ENCODE peak calls at places on chromosomes 2 and 18, in four cellular contexts. J, P, L and K are unnamed samples.

GRCh38 chr2:170369894-170370293 is 191.9 kb downstream of the MYO3B start:
- DNase-seq in J (no peak), P (no peak), L (peak), K (peak)

GRCh38 chr2:178523596-178524134 is 43.4 kb downstream of the PLEKHA3 start:
- DNase-seq in J (no peak), P (no peak), L (no peak), K (no peak)

GRCh38 chr2:191950132-191950885 is 103.4 kb upstream of the CAVIN2 start:
- DNase-seq in J (no peak), P (no peak), L (no peak), K (no peak)

GRCh38 chr18:47184419-47185050 is 8.4 kb upstream of the IER3IP1 start:
- DNase-seq in J (no peak), P (no peak), L (no peak), K (no peak)

GRCh38 chr2:131039101-131039440 is 54.2 kb downstream of the FAM168B start:
- DNase-seq in J (no peak), P (no peak), L (no peak), K (no peak)

GRCh38 chr2:134705861-134706586 is 12.8 kb downstream of the TMEM163 start:
- DNase-seq in J (no peak), P (peak), L (no peak), K (peak)

GRCh38 chr2:70173520-70173919 is 17.3 kb downstream of the C2orf42 start:
- DNase-seq in J (no peak), P (no peak), L (no peak), K (no peak)

GRCh38 chr2:11175293-11175795 is 20.1 kb downstream of the SLC66A3 start:
- DNase-seq in J (no peak), P (no peak), L (no peak), K (no peak)

GRCh38 chr18:10101293-10101701 is 187.5 kb downstream of the VAPA start:
- DNase-seq in J (no peak), P (no peak), L (no peak), K (peak)

GRCh38 chr2:119367472-119368099 is 809 bp downstream of the DBI start:
- DNase-seq in J (peak), P (peak), L (no peak), K (peak)

GRCh38 chr2:216829533-216829932 is 30.3 kb downstream of the TNP1 start:
- DNase-seq in J (no peak), P (peak), L (peak), K (peak)

GRCh38 chr2:230443540-230443939 is 27.5 kb downstream of the SP100 start:
- DNase-seq in J (no peak), P (no peak), L (peak), K (no peak)

GRCh38 chr2:225100856-225101294 is 58.6 kb upstream of the DOCK10 start:
- DNase-seq in J (no peak), P (no peak), L (peak), K (no peak)

GRCh38 chr2:84702941-84703340 is 177.9 kb downstream of the TRABD2A start:
- DNase-seq in J (no peak), P (no peak), L (no peak), K (no peak)

GRCh38 chr2:148253716-148254115 is 232.8 kb downstream of the MBD5 start:
- DNase-seq in J (no peak), P (no peak), L (no peak), K (no peak)

GRCh38 chr2:69946351-69947077 is 14.9 kb downstream of the ASPRV1 start:
- DNase-seq in J (peak), P (no peak), L (no peak), K (no peak)

GRCh38 chr2:8477511-8478132 is 204.2 kb upstream of the ID2 start:
- DNase-seq in J (no peak), P (no peak), L (no peak), K (no peak)

GRCh38 chr2:176421291-176422050 is 152.2 kb downstream of the MTX2 start:
- DNase-seq in J (no peak), P (peak), L (no peak), K (no peak)

GRCh38 chr2:74037379-74037860 is 52.7 kb downstream of the TET3 start:
- DNase-seq in J (no peak), P (no peak), L (peak), K (no peak)

GRCh38 chr2:221070106-221070505 is 502.0 kb downstream of the EPHA4 start:
- DNase-seq in J (no peak), P (no peak), L (no peak), K (no peak)

GRCh38 chr18:29874519-29875098 is 1167.9 kb downstream of the DSC3 start:
- DNase-seq in J (no peak), P (peak), L (peak), K (no peak)

GRCh38 chr2:85237849-85238570 is 89.8 kb downstream of the TGOLN2 start:
- DNase-seq in J (no peak), P (peak), L (no peak), K (no peak)

GRCh38 chr2:177234267-177234666 is 21.7 kb downstream of the HNRNPA3 start:
- DNase-seq in J (no peak), P (no peak), L (no peak), K (no peak)

GRCh38 chr18:3114026-3114425 is 101.1 kb upstream of the LPIN2 start:
- DNase-seq in J (no peak), P (peak), L (no peak), K (no peak)

GRCh38 chr18:34977787-34978532 is 63.3 kb upstream of the MAPRE2 start:
- DNase-seq in J (peak), P (peak), L (no peak), K (peak)

GRCh38 chr18:69717586-69717985 is 230.1 kb downstream of the CD226 start:
- DNase-seq in J (no peak), P (no peak), L (no peak), K (no peak)

GRCh38 chr2:241408849-241409248 is 52.8 kb downstream of the FARP2 start:
- DNase-seq in J (no peak), P (no peak), L (no peak), K (no peak)

GRCh38 chr18:33923980-33924379 is 300.7 kb downstream of the NOL4 start:
- DNase-seq in J (no peak), P (peak), L (no peak), K (peak)